ENCODE peak calls at places on chromosomes 6 and 20, in five cellular contexts. W is heart right ventricle; T is stimulated activated effector memory CD8-positive, alpha-beta T cell treated with anti-CD3 and anti-CD28 coated beads, Interleukin-12 subunit alpha, Interleukin-12 subunit beta, amount 100 ng/mL, for 72 hours; Z is fibroblast of mammary gland; P is RWPE2. Q is an unnamed sample.

GRCh38 chr20:21352703-21353102 is 44.6 kb downstream of the NKX2-4 start:
- DNase-seq in P (no peak), T (no peak), W (no peak), Z (peak; percentile 61), Q (no peak)

GRCh38 chr6:98686008-98686601 is 148.3 kb upstream of the POU3F2 start:
- DNase-seq in Z (no peak), P (no peak), W (no peak), T (no peak), Q (no peak)

GRCh38 chr6:116446399-116446798 is 14.8 kb upstream of the CALHM6 start:
- DNase-seq in W (no peak), P (no peak), T (no peak), Z (peak; percentile 53), Q (no peak)

GRCh38 chr20:32539063-32539816 is 45.9 kb downstream of the NOL4L start:
- DNase-seq in P (no peak), Z (no peak), T (no peak), W (no peak), Q (no peak)

GRCh38 chr6:110039996-110040383 is 61.9 kb downstream of the GPR6 start:
- DNase-seq in Z (peak; percentile 24), P (no peak), W (no peak), T (peak; percentile 23), Q (no peak)

GRCh38 chr20:15756401-15756800 is 816.8 kb downstream of the KIF16B start:
- DNase-seq in W (no peak), T (no peak), Z (no peak), P (no peak), Q (no peak)

GRCh38 chr6:129432738-129433137 is 277.2 kb downstream of the ARHGAP18 start:
- DNase-seq in Z (peak; percentile 18), W (no peak), T (no peak), P (no peak), Q (no peak)

GRCh38 chr20:34260208-34260942 is 19.2 kb downstream of the ASIP start:
- DNase-seq in Z (peak; percentile 39), T (no peak), P (no peak), W (no peak), Q (no peak)

GRCh38 chr20:39190666-39191570 is 228.8 kb downstream of the DHX35 start:
- DNase-seq in P (no peak), W (no peak), Z (peak; percentile 51), T (no peak), Q (no peak)

GRCh38 chr6:5486214-5486613 is 224.9 kb downstream of the FARS2 start:
- DNase-seq in P (no peak), W (no peak), Z (no peak), T (no peak), Q (no peak)

GRCh38 chr6:45736134-45736533 is 279.5 kb downstream of the CLIC5 start:
- DNase-seq in W (no peak), Z (no peak), T (no peak), P (no peak), Q (no peak)

GRCh38 chr6:38387994-38388393 is 251.7 kb downstream of the BTBD9 start:
- DNase-seq in T (no peak), W (no peak), P (no peak), Z (peak; percentile 71), Q (no peak)

GRCh38 chr6:157346371-157346770 is 23.1 kb upstream of the TMEM242 start:
- DNase-seq in W (no peak), T (no peak), Z (no peak), P (no peak), Q (no peak)

GRCh38 chr6:134537146-134537555 is 219.2 kb upstream of the SGK1 start:
- DNase-seq in Z (peak; percentile 96), T (no peak), W (no peak), P (peak; percentile 87), Q (no peak)

GRCh38 chr6:125251516-125252229 is 50.1 kb downstream of the HDDC2 start:
- DNase-seq in P (no peak), Z (no peak), T (no peak), W (no peak), Q (no peak)

GRCh38 chr20:36309643-36310042 is 3.5 kb downstream of the DLGAP4 start:
- DNase-seq in W (no peak), P (peak; percentile 76), Z (no peak), T (no peak), Q (no peak)

GRCh38 chr6:2376429-2377355 is 131.3 kb upstream of the GMDS start:
- DNase-seq in T (no peak), Z (peak; percentile 77), P (no peak), W (no peak), Q (no peak)

GRCh38 chr20:63740070-63740500 is 509 bp downstream of the SLC2A4RG start:
- DNase-seq in T (peak; percentile 32), P (peak; percentile 86), W (peak; percentile 65), Z (peak; percentile 17), Q (no peak)

GRCh38 chr6:145813285-145814034 is 1.1 kb downstream of the FBXO30 start:
- DNase-seq in Z (peak; percentile 81), P (no peak), T (no peak), W (no peak), Q (no peak)

GRCh38 chr20:55649254-55649653 is 356.1 kb downstream of the CBLN4 start:
- DNase-seq in W (no peak), P (no peak), T (no peak), Z (no peak), Q (no peak)

GRCh38 chr6:2188397-2188796 is 57.0 kb downstream of the GMDS start:
- DNase-seq in T (no peak), P (no peak), Z (no peak), W (no peak), Q (no peak)

GRCh38 chr6:41344865-41345264 is 9.5 kb downstream of the NCR2 start:
- DNase-seq in P (no peak), T (peak; percentile 31), Z (no peak), W (no peak), Q (no peak)

GRCh38 chr20:58544891-58545290 is 29.7 kb upstream of the APCDD1L start:
- DNase-seq in W (no peak), T (no peak), Z (no peak), P (peak; percentile 43), Q (no peak)

GRCh38 chr6:138795809-138796469 is at the start of gene ECT2L:
- DNase-seq in P (peak; percentile 46), T (no peak), W (peak; percentile 86), Z (peak; percentile 62), Q (peak; percentile 40)

GRCh38 chr20:37234254-37234581 is 27.4 kb downstream of the GHRH start:
- DNase-seq in W (no peak), T (no peak), P (peak; percentile 7), Z (no peak), Q (no peak)

GRCh38 chr6:25176466-25176865 is 102.7 kb upstream of the CARMIL1 start:
- DNase-seq in Z (no peak), P (no peak), T (no peak), W (no peak), Q (no peak)

GRCh38 chr6:135675862-135676261 is 175.6 kb upstream of the PDE7B start:
- DNase-seq in W (no peak), T (no peak), P (no peak), Z (peak; percentile 48), Q (peak; percentile 16)

GRCh38 chr6:56246941-56247653 is at the start of gene COL21A1:
- DNase-seq in P (no peak), Z (peak; percentile 41), T (no peak), W (peak; percentile 58), Q (peak; percentile 66)

GRCh38 chr6:139028242-139028657 is 295 bp upstream of the ABRACL start:
- DNase-seq in P (peak; percentile 66), Z (peak; percentile 51), W (no peak), T (no peak), Q (no peak)